ENCODE peak calls at places on chromosome 20, in four cellular contexts. One of them, this sample, is unnamed.

GRCh38 chr20:58711266-58712051 is 18.9 kb downstream of the NPEPL1 start:
- DNase-seq in HepG2: no peak
- DNase-seq in H1: peak
- DNase-seq in NT2/D1: no peak
- DNase-seq in this sample: no peak

GRCh38 chr20:53040678-53041674 is 68.8 kb downstream of the TSHZ2 start:
- DNase-seq in NT2/D1: no peak
- DNase-seq in HepG2: no peak
- DNase-seq in H1: no peak
- DNase-seq in this sample: no peak

GRCh38 chr20:10864076-10864672 is 190.4 kb upstream of the JAG1 start:
- DNase-seq in NT2/D1: no peak
- DNase-seq in HepG2: no peak
- DNase-seq in H1: no peak
- DNase-seq in this sample: no peak

GRCh38 chr20:2005831-2006426 is 12.1 kb upstream of the PDYN start:
- DNase-seq in H1: peak
- DNase-seq in HepG2: peak
- DNase-seq in NT2/D1: peak
- DNase-seq in this sample: no peak

GRCh38 chr20:51616060-51616459 is 73.5 kb upstream of the NFATC2 start:
- DNase-seq in HepG2: no peak
- DNase-seq in H1: no peak
- DNase-seq in NT2/D1: no peak
- DNase-seq in this sample: no peak

GRCh38 chr20:32249030-32249738 is 28.3 kb upstream of the KIF3B start:
- DNase-seq in NT2/D1: no peak
- DNase-seq in HepG2: no peak
- DNase-seq in H1: no peak
- DNase-seq in this sample: no peak

GRCh38 chr20:3744806-3745685 is 12.6 kb downstream of the HSPA12B start:
- DNase-seq in H1: peak
- DNase-seq in NT2/D1: peak
- DNase-seq in HepG2: peak
- DNase-seq in this sample: no peak

GRCh38 chr20:23634044-23634801 is 3.5 kb downstream of the CST3 start:
- DNase-seq in H1: no peak
- DNase-seq in NT2/D1: no peak
- DNase-seq in HepG2: no peak
- DNase-seq in this sample: no peak

GRCh38 chr20:62198931-62199330 is 16.1 kb downstream of the MTG2 start:
- DNase-seq in NT2/D1: no peak
- DNase-seq in H1: no peak
- DNase-seq in HepG2: no peak
- DNase-seq in this sample: no peak

GRCh38 chr20:41334452-41335421 is 5.9 kb upstream of the LPIN3 start:
- DNase-seq in HepG2: no peak
- DNase-seq in NT2/D1: no peak
- DNase-seq in H1: no peak
- DNase-seq in this sample: no peak

GRCh38 chr20:41173791-41174341 is 36.5 kb downstream of the PLCG1 start:
- DNase-seq in HepG2: no peak
- DNase-seq in NT2/D1: no peak
- DNase-seq in H1: peak
- DNase-seq in this sample: no peak

GRCh38 chr20:40908311-40908710 is 120.3 kb upstream of the TOP1 start:
- DNase-seq in HepG2: no peak
- DNase-seq in H1: no peak
- DNase-seq in NT2/D1: no peak
- DNase-seq in this sample: no peak

GRCh38 chr20:42775037-42775436 is 414.7 kb downstream of the PTPRT start:
- DNase-seq in NT2/D1: no peak
- DNase-seq in HepG2: no peak
- DNase-seq in H1: no peak
- DNase-seq in this sample: no peak

GRCh38 chr20:5133998-5134397 is 7.2 kb downstream of the CDS2 start:
- DNase-seq in NT2/D1: no peak
- DNase-seq in HepG2: no peak
- DNase-seq in H1: no peak
- DNase-seq in this sample: no peak

GRCh38 chr20:55135923-55136322 is 660.5 kb downstream of the DOK5 start:
- DNase-seq in NT2/D1: no peak
- DNase-seq in H1: no peak
- DNase-seq in HepG2: no peak
- DNase-seq in this sample: no peak

GRCh38 chr20:36370991-36371390 is 64.9 kb downstream of the DLGAP4 start:
- DNase-seq in H1: no peak
- DNase-seq in NT2/D1: no peak
- DNase-seq in HepG2: no peak
- DNase-seq in this sample: no peak

GRCh38 chr20:36372671-36373070 is 66.5 kb downstream of the DLGAP4 start:
- DNase-seq in H1: no peak
- DNase-seq in NT2/D1: no peak
- DNase-seq in HepG2: no peak
- DNase-seq in this sample: no peak

GRCh38 chr20:36371391-36371790 is 65.3 kb downstream of the DLGAP4 start:
- DNase-seq in NT2/D1: no peak
- DNase-seq in HepG2: no peak
- DNase-seq in H1: no peak
- DNase-seq in this sample: no peak

GRCh38 chr20:36374995-36375394 is 68.9 kb downstream of the DLGAP4 start:
- DNase-seq in HepG2: no peak
- DNase-seq in NT2/D1: no peak
- DNase-seq in H1: no peak
- DNase-seq in this sample: no peak

DNA sequence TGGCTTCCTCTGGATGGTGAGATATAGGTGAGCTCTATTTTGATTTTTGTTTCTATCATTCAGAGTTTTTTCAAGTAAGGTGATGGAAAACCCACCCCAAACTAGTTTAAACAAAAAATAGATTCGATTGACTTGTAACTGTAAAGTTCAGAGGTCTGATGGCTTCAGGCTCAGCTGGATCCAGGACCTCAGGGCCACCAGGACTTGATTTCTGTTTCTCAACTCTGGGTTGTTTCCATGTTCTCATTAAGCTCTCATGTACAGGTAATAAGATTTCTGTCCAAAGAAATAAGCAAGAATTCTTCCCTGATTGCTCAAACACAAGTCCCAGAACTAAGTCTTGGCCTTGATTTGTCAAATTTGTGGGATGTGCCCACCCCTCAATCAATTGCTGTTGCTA is 67.0 kb downstream of the DLGAP4 start:
- DNase-seq in HepG2: no peak
- DNase-seq in H1: no peak
- DNase-seq in NT2/D1: no peak
- DNase-seq in this sample: no peak
- TF ChIP-seq SUZ12 in HepG2: no peak
- TF ChIP-seq SUZ12 in H1: no peak
- TF ChIP-seq SUZ12 in NT2/D1: no peak
- TF ChIP-seq SUZ12 in this sample: no peak

GRCh38 chr20:35546127-35546526 is 4.2 kb downstream of the ERGIC3 start:
- DNase-seq in NT2/D1: no peak
- DNase-seq in H1: no peak
- DNase-seq in HepG2: no peak
- DNase-seq in this sample: no peak

GRCh38 chr20:35541118-35541782 is 628 bp upstream of the ERGIC3 start:
- DNase-seq in H1: no peak
- DNase-seq in HepG2: no peak
- DNase-seq in NT2/D1: no peak
- DNase-seq in this sample: no peak

GRCh38 chr20:35541783-35542662 is at the start of gene ERGIC3:
- DNase-seq in NT2/D1: peak
- DNase-seq in HepG2: peak
- DNase-seq in H1: peak
- DNase-seq in this sample: peak

GRCh38 chr20:35544436-35544835 is 2.6 kb downstream of the ERGIC3 start:
- DNase-seq in HepG2: no peak
- DNase-seq in H1: no peak
- DNase-seq in NT2/D1: no peak
- DNase-seq in this sample: no peak

DNA sequence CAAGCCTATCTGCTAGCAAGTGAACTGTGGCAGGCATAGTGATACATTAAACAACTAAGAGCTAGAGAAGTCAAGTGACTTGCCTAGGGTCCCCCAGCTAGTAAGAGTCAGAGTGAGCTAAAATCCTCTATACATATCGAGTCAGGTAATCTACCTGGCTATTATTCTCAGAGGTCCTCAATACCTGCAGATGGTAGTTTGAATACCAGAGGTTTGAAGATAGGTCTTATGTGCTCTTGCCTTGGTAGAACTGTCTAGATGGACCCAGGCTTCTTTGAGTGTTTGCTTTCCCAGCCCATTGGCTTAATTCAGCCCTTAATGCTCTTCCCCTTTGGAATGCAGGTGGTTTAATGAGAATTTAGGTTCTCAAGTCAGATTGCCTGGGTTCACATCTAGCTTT is 1.1 kb downstream of the ERGIC3 start:
- DNase-seq in H1: no peak
- DNase-seq in HepG2: no peak
- DNase-seq in NT2/D1: no peak
- DNase-seq in this sample: no peak
- H3K4me3 ChIP-seq in H1: peak
- H3K4me3 ChIP-seq in HepG2: peak
- H3K4me3 ChIP-seq in NT2/D1: peak
- H3K4me3 ChIP-seq in this sample: peak

DNA sequence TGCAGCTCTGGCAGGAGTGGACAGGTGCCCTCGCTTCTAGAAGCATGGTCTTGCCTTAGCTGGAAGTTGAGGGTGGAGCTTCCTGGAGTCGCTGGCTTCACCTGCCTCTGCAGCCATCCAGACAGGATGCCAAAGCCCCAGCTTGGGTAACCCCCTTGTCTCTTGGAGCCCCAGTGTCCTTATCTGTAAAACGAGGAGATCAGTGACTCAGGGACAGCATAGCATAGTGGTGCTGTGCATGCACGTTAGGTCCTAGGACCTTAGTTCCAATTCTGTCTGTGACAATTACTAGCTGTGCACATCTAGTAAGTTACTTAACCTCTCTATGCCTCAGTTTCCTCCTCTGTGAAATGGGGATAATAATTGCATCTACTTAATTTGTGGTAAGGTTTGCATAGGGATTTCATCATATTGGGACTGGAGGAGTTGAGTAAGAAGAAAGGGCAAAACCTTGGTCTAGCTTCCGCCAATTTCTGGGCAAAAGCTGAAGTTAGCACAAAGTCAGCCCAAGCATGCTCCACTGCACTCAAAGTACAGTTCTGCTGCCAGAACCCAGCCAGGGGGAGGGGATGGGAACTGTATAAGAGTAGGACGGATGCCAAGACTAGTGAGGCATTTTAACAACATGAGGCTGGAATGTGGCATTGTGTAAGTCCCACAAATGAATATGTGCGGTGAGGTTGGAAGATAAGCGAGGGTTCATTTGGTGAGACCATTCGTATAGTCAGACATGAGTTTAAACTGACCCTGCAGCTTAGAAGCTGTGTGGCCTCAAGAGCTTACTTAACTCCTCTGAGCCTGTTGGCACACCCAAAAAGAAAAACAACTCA is 24.5 kb downstream of the TOX2 start:
- DNase-seq in HepG2: peak
- DNase-seq in NT2/D1: no peak
- DNase-seq in H1: no peak
- DNase-seq in this sample: no peak
- TF ChIP-seq SUZ12 in HepG2: no peak
- TF ChIP-seq SUZ12 in NT2/D1: no peak
- TF ChIP-seq SUZ12 in H1: no peak
- TF ChIP-seq SUZ12 in this sample: no peak

DNA sequence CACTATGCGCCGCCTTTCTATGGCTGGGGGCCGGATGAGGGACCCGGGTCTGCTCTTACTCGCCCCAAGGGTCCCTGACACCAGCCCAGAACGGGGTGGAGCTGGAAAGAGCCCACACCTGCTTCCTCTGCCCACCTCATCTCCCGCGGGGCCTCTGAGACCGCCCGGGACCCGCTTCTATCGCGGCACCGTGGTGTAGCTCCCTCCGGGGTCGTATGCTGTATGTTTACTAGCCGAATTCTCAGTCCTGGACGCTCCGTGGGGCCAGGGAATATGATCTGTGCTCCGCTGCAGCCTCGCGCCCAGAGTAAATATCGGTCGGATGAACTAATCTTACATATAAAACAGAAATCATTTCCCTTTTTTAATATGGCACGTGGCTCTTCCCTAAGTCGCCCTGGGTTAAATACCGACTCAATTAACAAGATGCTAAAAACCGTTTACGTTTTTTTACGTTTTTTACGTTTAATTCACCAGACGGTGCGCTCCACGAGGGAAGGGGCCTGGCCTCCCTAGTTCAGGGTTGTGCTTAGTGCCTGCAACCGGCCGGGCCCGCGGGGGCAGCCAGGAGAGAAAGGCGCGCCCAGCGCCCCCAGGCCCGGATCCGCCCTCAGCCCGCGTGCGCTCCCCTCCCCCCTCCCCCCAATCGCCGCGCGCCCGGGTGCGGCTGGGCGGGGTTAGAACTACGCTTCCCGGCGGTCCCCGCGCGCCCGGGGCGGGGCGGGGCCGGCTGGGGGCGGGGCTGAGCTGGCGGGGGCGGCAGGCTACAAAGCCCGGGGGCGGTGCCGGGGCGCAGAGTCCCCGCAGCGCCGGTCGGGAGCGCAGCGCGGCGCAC is at the start of gene RBM38:
- DNase-seq in NT2/D1: no peak
- DNase-seq in HepG2: peak
- DNase-seq in H1: peak
- DNase-seq in this sample: no peak
- H3K4me3 ChIP-seq in NT2/D1: peak
- H3K4me3 ChIP-seq in HepG2: peak
- H3K4me3 ChIP-seq in H1: peak
- H3K4me3 ChIP-seq in this sample: peak

DNA sequence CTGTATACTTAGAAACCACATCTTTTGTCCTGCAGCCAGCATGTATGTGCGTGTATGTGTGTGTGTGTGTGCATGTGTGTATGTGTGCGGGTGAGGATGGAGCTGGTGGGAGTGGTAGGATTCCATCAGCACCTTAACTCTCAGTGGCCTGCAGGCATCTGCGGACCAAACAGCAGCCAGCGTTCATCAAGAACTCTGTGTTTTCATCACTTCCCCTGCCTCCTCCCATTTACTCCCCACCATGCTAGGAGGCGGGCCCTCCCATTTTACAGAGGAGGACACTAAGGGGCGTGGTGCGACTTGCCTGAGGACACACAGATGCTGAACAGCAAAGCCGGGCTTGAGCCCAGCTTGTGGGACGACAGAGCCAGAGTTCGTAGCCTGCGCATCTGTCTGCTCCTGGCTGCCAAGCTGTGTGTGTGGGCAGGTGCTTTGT is 8.9 kb downstream of the VSTM2L start:
- DNase-seq in NT2/D1: peak
- DNase-seq in H1: peak
- DNase-seq in HepG2: no peak
- DNase-seq in this sample: no peak
- TF ChIP-seq SUZ12 in NT2/D1: no peak
- TF ChIP-seq SUZ12 in H1: no peak
- TF ChIP-seq SUZ12 in HepG2: no peak
- TF ChIP-seq SUZ12 in this sample: no peak

GRCh38 chr20:24950128-24950835 is 1.2 kb downstream of the CST7 start:
- DNase-seq in H1: peak
- DNase-seq in NT2/D1: no peak
- DNase-seq in HepG2: no peak
- DNase-seq in this sample: no peak
- H3K4me3 ChIP-seq in H1: no peak
- H3K4me3 ChIP-seq in NT2/D1: no peak
- H3K4me3 ChIP-seq in HepG2: no peak
- H3K4me3 ChIP-seq in this sample: no peak

This sample was measured in GM12878.